ENCODE peak calls at places on chromosome 5, in six cellular contexts. B is breast epithelium, J is HL-60, Z is stomach, W is GM23338, M is HCT116. K is an unnamed sample.

GRCh38 chr5:6201626-6202025 is 176.7 kb downstream of the MED10 start:
- DNase-seq in B (no peak), J (no peak), Z (no peak), W (no peak), M (no peak), K (no peak)

GRCh38 chr5:178392386-178392785 is 159.8 kb upstream of the PHYKPL start:
- DNase-seq in B (no peak), J (no peak), Z (peak), W (no peak), M (no peak), K (no peak)

GRCh38 chr5:1763548-1763911 is 36.1 kb downstream of the MRPL36 start:
- DNase-seq in B (peak), J (no peak), Z (no peak), W (peak), M (peak), K (no peak)

GRCh38 chr5:181261320-181262085 is 560 bp upstream of the TRIM52 start:
- DNase-seq in B (no peak), J (peak), Z (peak), W (peak), M (peak), K (no peak)

GRCh38 chr5:95959051-95959963 is 2.3 kb downstream of the ELL2 start:
- DNase-seq in B (no peak), J (no peak), Z (no peak), W (peak), M (no peak), K (no peak)

GRCh38 chr5:175813943-175814630 is 57.3 kb upstream of the CPLX2 start:
- DNase-seq in B (no peak), J (no peak), Z (no peak), W (no peak), M (no peak), K (no peak)

GRCh38 chr5:34503379-34504346 is 152.5 kb upstream of the RAI14 start:
- DNase-seq in B (peak), J (no peak), Z (no peak), W (no peak), M (no peak), K (no peak)

GRCh38 chr5:176742246-176743105 is 67.9 kb upstream of the UNC5A start:
- DNase-seq in B (no peak), J (no peak), Z (no peak), W (no peak), M (no peak), K (no peak)

GRCh38 chr5:144309265-144309664 is 138.6 kb downstream of the KCTD16 start:
- DNase-seq in B (no peak), J (no peak), Z (no peak), W (no peak), M (no peak), K (no peak)

GRCh38 chr5:140833993-140834392 is at the start of gene PCDHA7:
- DNase-seq in B (no peak), J (no peak), Z (no peak), W (peak), M (no peak), K (no peak)

GRCh38 chr5:61412344-61412743 is 80.3 kb downstream of the ZSWIM6 start:
- DNase-seq in B (no peak), J (no peak), Z (no peak), W (no peak), M (no peak), K (no peak)
- H3K27ac ChIP-seq in B (no peak), J (no peak), Z (no peak), W (no peak), M (no peak), K (no peak)

DNA sequence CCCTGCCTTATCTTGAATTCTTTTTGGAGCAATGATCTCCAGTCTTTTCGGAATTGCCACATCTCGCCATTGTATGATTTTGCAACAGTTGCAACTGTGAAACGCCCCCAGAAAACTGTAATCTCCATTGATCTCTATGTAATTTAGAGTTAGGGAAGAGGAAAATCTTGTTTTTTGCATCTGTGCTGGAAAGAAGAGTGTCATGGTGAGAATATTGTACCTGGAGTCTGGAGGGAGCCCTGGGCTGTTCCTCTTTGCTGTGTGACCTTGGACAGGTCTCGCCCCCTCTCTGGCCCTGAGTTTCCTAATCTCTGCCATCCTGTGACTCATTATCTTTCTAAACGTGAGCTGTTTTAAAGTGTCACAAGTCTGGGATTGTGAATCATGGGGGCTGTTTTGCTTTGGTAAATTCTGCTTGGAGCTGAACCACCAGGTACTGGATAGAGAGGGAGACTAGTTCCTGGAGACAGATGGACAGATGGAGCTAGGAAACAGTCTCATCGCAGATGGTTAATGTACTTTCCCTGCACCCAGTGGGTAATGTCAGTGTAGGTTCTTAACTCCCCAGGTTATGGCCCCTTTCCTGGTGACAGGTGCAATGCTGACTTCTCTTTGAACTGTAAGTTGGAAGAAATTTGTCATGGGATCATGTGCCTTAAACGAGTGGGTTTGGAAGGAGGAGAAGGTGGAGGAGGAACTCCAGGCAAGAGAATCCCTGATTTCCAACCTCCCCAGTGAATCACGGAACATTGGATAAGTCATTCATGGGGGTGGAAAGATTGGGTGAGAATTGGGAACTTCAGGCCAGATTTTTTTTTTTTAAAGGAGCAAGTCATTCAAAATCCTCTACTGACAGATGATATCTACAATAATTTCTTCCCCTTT is 19.6 kb downstream of the PPARGC1B start:
- DNase-seq in B (no peak), J (peak), Z (no peak), W (no peak), M (no peak), K (no peak)
- TF ChIP-seq POLR2AphosphoS5 in B (no peak), J (no peak), Z (no peak), W (no peak), M (no peak), K (no peak)

DNA sequence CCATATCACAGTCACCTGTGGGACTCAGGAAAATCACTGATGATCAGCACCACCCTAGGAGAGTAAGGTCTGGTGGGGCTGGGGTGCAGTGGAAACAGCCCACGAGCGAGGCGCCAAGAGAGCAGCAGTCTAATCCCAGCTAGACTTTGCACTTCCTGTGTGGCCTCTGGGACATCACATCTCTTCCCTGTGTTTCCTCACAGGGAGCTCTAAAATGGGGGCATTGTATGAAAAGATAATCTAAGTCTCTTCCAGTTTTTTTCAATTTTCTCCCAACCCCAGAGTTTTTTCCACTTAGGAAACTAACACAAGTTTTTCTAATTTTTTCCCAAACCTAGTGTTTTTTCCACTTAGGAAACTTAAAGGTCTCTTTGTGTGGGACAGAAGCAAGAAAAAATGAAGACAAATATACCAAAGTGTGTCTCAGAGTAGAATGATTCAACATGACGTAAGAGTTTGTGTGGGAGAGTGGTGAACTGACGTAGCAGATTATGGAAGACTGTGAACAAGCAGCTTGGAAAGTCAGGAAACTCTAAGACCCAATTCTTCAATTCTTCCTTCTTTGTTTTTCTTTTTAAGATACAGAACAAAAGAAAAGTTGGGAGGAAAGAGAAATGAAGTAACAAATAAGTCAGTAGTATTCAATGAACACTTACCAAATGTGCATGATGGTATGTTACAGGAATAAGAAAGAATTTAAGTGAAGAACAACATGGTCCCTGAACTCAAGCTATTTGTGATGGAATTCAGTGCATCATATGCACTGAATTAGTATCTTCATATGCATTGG is 51.3 kb downstream of the LHFPL2 start:
- DNase-seq in B (no peak), J (no peak), Z (no peak), W (no peak), M (no peak), K (no peak)
- H3K27ac ChIP-seq in B (peak), J (no peak), Z (no peak), W (peak), M (no peak), K (no peak)

DNA sequence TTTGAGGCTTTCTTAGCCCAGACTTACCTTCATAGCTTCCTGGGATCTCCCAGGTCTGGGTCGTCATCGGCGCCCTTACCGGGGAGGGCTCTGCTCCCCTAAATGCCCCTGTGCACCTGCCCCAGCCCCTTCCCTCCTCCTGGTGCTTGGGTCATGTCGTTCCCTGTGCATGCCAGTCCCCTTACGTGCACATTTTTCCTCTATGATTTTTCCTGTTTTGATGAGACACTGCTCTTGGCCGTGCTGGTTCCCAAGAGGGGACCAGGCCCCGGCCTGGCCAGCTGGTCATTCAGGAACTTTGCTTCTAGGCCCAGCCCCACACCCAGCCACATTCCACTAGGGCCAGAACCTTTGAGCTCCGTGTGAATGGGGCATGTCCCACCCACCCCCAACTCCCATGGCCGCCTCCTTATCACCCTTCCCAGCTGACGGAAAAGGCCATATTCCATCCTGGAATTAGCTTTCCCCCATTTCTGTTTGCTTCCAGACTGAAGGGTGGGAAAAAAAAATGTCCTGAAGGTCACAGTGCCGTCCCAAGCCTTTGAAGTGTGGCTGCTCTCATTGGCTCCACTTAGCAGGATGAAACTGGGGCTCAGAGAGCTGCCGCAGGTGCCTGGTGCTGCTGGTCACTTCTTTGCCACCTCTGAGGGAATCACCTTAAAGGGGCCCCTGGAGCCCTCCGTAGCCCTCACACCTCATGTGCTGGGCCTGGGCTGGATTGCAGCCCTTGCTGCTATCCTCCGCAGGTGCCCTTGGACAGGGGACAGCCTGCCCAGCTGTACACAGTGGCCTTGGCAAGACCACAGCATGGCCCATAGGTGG is 25.1 kb downstream of the ERGIC1 start:
- DNase-seq in B (no peak), J (no peak), Z (peak), W (no peak), M (no peak), K (no peak)
- TF ChIP-seq POLR2AphosphoS5 in B (no peak), J (no peak), Z (peak), W (no peak), M (no peak), K (no peak)

GRCh38 chr5:171577940-171578856 is 158.8 kb downstream of the FGF18 start:
- DNase-seq in B (no peak), J (no peak), Z (no peak), W (no peak), M (no peak), K (no peak)
- H3K27ac ChIP-seq in B (no peak), J (no peak), Z (no peak), W (no peak), M (no peak), K (no peak)

GRCh38 chr5:134142806-134143205 is 28.3 kb downstream of the TCF7 start:
- DNase-seq in B (peak), J (no peak), Z (peak), W (no peak), M (no peak), K (no peak)
- TF ChIP-seq POLR2AphosphoS5 in B (no peak), J (no peak), Z (no peak), W (no peak), M (no peak), K (no peak)

K was measured in SK-N-MC.